ENCODE peak calls at places on chromosomes 12 and 14, in five cellular contexts. I, E, G, N and R are unnamed samples. For H3K4me1 and H3K9me2, the result is how much of the 10 kb centered on the place peaks cover.

GRCh38 chr12:132110677-132111076 is 33.4 kb downstream of the DDX51 start:
- DNase-seq in I (no peak), E (no peak), G (no peak), N (no peak), R (no peak)

GRCh38 chr14:82565825-82566224 is 1032.2 kb upstream of the SEL1L start:
- DNase-seq in I (no peak), E (no peak), G (no peak), N (no peak), R (no peak)

GRCh38 chr12:50052964-50053363 is 4.4 kb upstream of the ASIC1 start:
- DNase-seq in I (no peak), E (no peak), G (no peak), N (no peak), R (no peak)

GRCh38 chr14:48723841-48724495 is 862.2 kb downstream of the RPS29 start:
- DNase-seq in I (no peak), E (no peak), G (no peak), N (no peak), R (no peak)

GRCh38 chr12:65300679-65301349 is 22.3 kb downstream of the MSRB3 start:
- DNase-seq in I (no peak), E (peak), G (peak), N (peak), R (peak)

GRCh38 chr12:64674367-64674922 is 64.2 kb downstream of the RASSF3 start:
- DNase-seq in I (no peak), E (peak), G (no peak), N (no peak), R (no peak)

GRCh38 chr14:32050839-32051238 is 26.3 kb upstream of the ARHGAP5 start:
- DNase-seq in I (no peak), E (no peak), G (no peak), N (no peak), R (no peak)

GRCh38 chr12:19236656-19237055 is 107.1 kb downstream of the PLEKHA5 start:
- DNase-seq in I (no peak), E (no peak), G (no peak), N (no peak), R (peak)

GRCh38 chr12:107337354-107338095 is 244.2 kb upstream of the CRY1 start:
- DNase-seq in I (no peak), E (no peak), G (no peak), N (no peak), R (no peak)

GRCh38 chr12:122182887-122183587 is at the start of gene LRRC43:
- DNase-seq in I (no peak), E (no peak), G (no peak), N (peak), R (no peak)

GRCh38 chr14:91898256-91898843 is 31.0 kb upstream of the TC2N start:
- DNase-seq in I (no peak), E (no peak), G (no peak), N (no peak), R (no peak)

GRCh38 chr12:82931349-82932116 is 244.8 kb downstream of the TMTC2 start:
- DNase-seq in I (no peak), E (no peak), G (no peak), N (no peak), R (no peak)

GRCh38 chr12:73514672-73515071 is 1023.0 kb upstream of the ATXN7L3B start:
- DNase-seq in I (no peak), E (no peak), G (peak), N (no peak), R (no peak)

GRCh38 chr14:51202914-51203665 is 37.0 kb upstream of the TMX1 start:
- DNase-seq in I (no peak), E (no peak), G (no peak), N (no peak), R (peak)

GRCh38 chr14:103707329-103708263 is 7.7 kb downstream of the XRCC3 start:
- DNase-seq in I (no peak), E (no peak), G (no peak), N (no peak), R (no peak)

GRCh38 chr12:46472144-46472705 is 99.7 kb upstream of the SLC38A2 start:
- DNase-seq in I (no peak), E (no peak), G (no peak), N (no peak), R (no peak)
- H3K4me2 ChIP-seq in I (no peak), E (no peak), G (peak), N (peak), R (no peak)

GRCh38 chr12:57896437-57897201 is 44.7 kb upstream of the ATP23 start:
- DNase-seq in I (peak), E (no peak), G (no peak), N (peak), R (no peak)

GRCh38 chr12:57896139-57896436 is 45.3 kb upstream of the ATP23 start:
- DNase-seq in I (no peak), E (peak), G (no peak), N (no peak), R (no peak)

GRCh38 chr12:57899010-57899662 is 42.2 kb upstream of the ATP23 start:
- DNase-seq in I (peak), E (peak), G (no peak), N (peak), R (peak)

GRCh38 chr12:57897296-57897974 is 43.9 kb upstream of the ATP23 start:
- DNase-seq in I (no peak), E (no peak), G (no peak), N (no peak), R (no peak)

DNA sequence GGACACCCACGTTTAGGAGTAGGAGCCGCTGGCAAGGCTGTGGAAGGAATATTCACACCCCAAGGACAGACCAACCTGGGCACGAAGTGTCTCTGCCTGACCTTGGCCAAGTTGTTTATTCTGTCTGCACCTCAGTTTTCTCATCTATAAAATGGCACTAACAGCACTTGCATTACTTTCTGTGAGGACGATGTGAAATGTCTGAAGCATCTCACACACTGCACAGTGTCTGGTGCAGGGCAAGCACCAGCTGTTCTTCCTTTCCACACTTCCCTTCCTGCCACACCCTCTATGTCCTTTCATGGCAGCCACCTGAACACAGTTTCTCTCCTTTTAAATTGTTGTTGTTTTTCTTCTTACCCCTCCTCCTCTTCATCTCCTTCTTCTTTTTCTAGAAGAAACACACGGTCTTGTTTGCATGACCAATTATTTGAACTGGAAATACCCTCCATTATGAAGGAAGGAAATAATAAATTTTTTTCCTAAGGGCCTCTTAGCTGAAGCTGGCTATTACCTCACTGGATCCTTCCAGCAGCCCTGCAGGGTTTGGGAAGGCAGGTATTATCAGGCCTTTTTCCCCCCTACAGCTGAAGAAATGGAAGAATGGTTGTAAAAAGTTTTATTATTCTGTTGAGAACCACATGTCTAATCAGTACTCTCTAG is 42.9 kb upstream of the ATP23 start:
- DNase-seq in I (peak), E (peak), G (no peak), N (no peak), R (no peak)
- H3K4me1 ChIP-seq in I (under half), E (half or more), G (under half), N (under half), R (under half)

DNA sequence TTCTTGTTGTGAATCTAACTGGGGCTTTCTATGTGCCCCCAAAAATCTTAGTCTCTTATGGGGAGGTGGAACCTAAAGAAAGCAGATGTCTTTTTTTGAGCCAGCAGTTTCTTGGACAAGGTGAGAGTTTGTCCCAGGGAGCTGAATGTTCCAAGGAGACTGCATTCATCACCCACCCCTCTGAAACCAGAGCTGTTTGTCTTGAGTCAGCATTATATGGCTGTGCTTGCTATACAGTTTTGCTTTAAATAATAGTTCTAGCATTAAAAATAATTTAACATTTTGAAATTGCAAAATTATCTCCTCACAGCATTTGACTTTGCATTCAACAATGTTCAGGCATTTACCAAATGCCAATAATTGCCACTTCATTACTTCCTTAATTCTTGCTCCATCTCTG is 813.3 kb downstream of the BCL11B start:
- DNase-seq in I (no peak), E (no peak), G (no peak), N (no peak), R (no peak)
- H3K9me2 ChIP-seq in I (under half), E (under half), G (under half), N (under half), R (under half)

GRCh38 chr14:21109377-21110260 is 8.8 kb downstream of the TMEM253 start:
- DNase-seq in I (no peak), E (no peak), G (no peak), N (no peak), R (peak)

GRCh38 chr14:21107360-21107781 is 6.5 kb downstream of the TMEM253 start:
- DNase-seq in I (no peak), E (no peak), G (peak), N (peak), R (no peak)

GRCh38 chr14:21106191-21106505 is 5.3 kb downstream of the TMEM253 start:
- DNase-seq in I (no peak), E (no peak), G (no peak), N (no peak), R (no peak)

GRCh38 chr14:21106506-21107359 is 5.9 kb downstream of the TMEM253 start:
- DNase-seq in I (peak), E (peak), G (peak), N (peak), R (peak)

GRCh38 chr14:21108791-21109190 is 7.9 kb downstream of the TMEM253 start:
- DNase-seq in I (peak), E (no peak), G (no peak), N (no peak), R (no peak)
- H3K4me2 ChIP-seq in I (peak), E (peak), G (no peak), N (no peak), R (peak)